ENCODE peak calls at places on chromosomes 11 and 22, in eight cellular contexts. One of them, this sample, is unnamed.

GRCh38 chr11:12725863-12726666 is 51.8 kb downstream of the TEAD1 start:
- DNase-seq in nephron progenitor cell: no peak
- DNase-seq in RWPE1: no peak
- DNase-seq in NCI-H2081: no peak
- DNase-seq in C1 segment of cervical spinal cord: no peak
- DNase-seq in Calu3: no peak
- DNase-seq in skeletal muscle cell: no peak
- DNase-seq in HEK293T: no peak
- DNase-seq in this sample: no peak

GRCh38 chr11:17906436-17906835 is 106.4 kb downstream of the SERGEF start:
- DNase-seq in nephron progenitor cell: peak
- DNase-seq in RWPE1: no peak
- DNase-seq in NCI-H2081: peak
- DNase-seq in C1 segment of cervical spinal cord: no peak
- DNase-seq in Calu3: peak
- DNase-seq in skeletal muscle cell: no peak
- DNase-seq in HEK293T: peak
- DNase-seq in this sample: peak

GRCh38 chr11:77188323-77188911 is 60.4 kb downstream of the MYO7A start:
- DNase-seq in nephron progenitor cell: peak
- DNase-seq in RWPE1: peak
- DNase-seq in NCI-H2081: peak
- DNase-seq in C1 segment of cervical spinal cord: peak
- DNase-seq in Calu3: peak
- DNase-seq in skeletal muscle cell: no peak
- DNase-seq in HEK293T: peak
- DNase-seq in this sample: peak

GRCh38 chr11:77672276-77672675 is 34.7 kb upstream of the CLNS1A start:
- DNase-seq in nephron progenitor cell: no peak
- DNase-seq in RWPE1: no peak
- DNase-seq in NCI-H2081: no peak
- DNase-seq in C1 segment of cervical spinal cord: no peak
- DNase-seq in Calu3: no peak
- DNase-seq in skeletal muscle cell: peak
- DNase-seq in HEK293T: no peak
- DNase-seq in this sample: no peak

GRCh38 chr22:19607198-19608113 is 83.2 kb upstream of the CLDN5 start:
- DNase-seq in nephron progenitor cell: no peak
- DNase-seq in RWPE1: peak
- DNase-seq in NCI-H2081: peak
- DNase-seq in C1 segment of cervical spinal cord: no peak
- DNase-seq in Calu3: no peak
- DNase-seq in skeletal muscle cell: no peak
- DNase-seq in HEK293T: no peak
- DNase-seq in this sample: peak

GRCh38 chr11:70415176-70415575 is 16.8 kb downstream of the CTTN start:
- DNase-seq in nephron progenitor cell: no peak
- DNase-seq in RWPE1: no peak
- DNase-seq in NCI-H2081: no peak
- DNase-seq in C1 segment of cervical spinal cord: no peak
- DNase-seq in Calu3: no peak
- DNase-seq in skeletal muscle cell: no peak
- DNase-seq in HEK293T: no peak
- DNase-seq in this sample: no peak

GRCh38 chr11:61616443-61616842 is 35.6 kb upstream of the SYT7 start:
- DNase-seq in nephron progenitor cell: no peak
- DNase-seq in RWPE1: peak
- DNase-seq in NCI-H2081: no peak
- DNase-seq in C1 segment of cervical spinal cord: no peak
- DNase-seq in Calu3: no peak
- DNase-seq in skeletal muscle cell: no peak
- DNase-seq in HEK293T: no peak
- DNase-seq in this sample: no peak

GRCh38 chr11:2122907-2123627 is 16.1 kb downstream of the IGF2 start:
- DNase-seq in nephron progenitor cell: no peak
- DNase-seq in RWPE1: no peak
- DNase-seq in NCI-H2081: no peak
- DNase-seq in C1 segment of cervical spinal cord: no peak
- DNase-seq in Calu3: no peak
- DNase-seq in skeletal muscle cell: no peak
- DNase-seq in HEK293T: no peak
- DNase-seq in this sample: no peak

GRCh38 chr11:126082251-126083109 is 19.8 kb upstream of the CDON start:
- DNase-seq in nephron progenitor cell: no peak
- DNase-seq in RWPE1: no peak
- DNase-seq in NCI-H2081: peak
- DNase-seq in C1 segment of cervical spinal cord: no peak
- DNase-seq in Calu3: no peak
- DNase-seq in skeletal muscle cell: no peak
- DNase-seq in HEK293T: no peak
- DNase-seq in this sample: peak

GRCh38 chr11:104623518-104623917 is 274.7 kb downstream of the CASP12 start:
- DNase-seq in nephron progenitor cell: no peak
- DNase-seq in RWPE1: peak
- DNase-seq in NCI-H2081: no peak
- DNase-seq in C1 segment of cervical spinal cord: no peak
- DNase-seq in Calu3: no peak
- DNase-seq in skeletal muscle cell: peak
- DNase-seq in HEK293T: no peak
- DNase-seq in this sample: no peak

GRCh38 chr11:14189874-14190273 is 169.1 kb downstream of the RRAS2 start:
- DNase-seq in nephron progenitor cell: no peak
- DNase-seq in RWPE1: no peak
- DNase-seq in NCI-H2081: no peak
- DNase-seq in C1 segment of cervical spinal cord: no peak
- DNase-seq in Calu3: no peak
- DNase-seq in skeletal muscle cell: no peak
- DNase-seq in HEK293T: no peak
- DNase-seq in this sample: no peak

GRCh38 chr11:117934526-117935307 is 5.5 kb upstream of the TMPRSS13 start:
- DNase-seq in nephron progenitor cell: no peak
- DNase-seq in RWPE1: no peak
- DNase-seq in NCI-H2081: no peak
- DNase-seq in C1 segment of cervical spinal cord: no peak
- DNase-seq in Calu3: no peak
- DNase-seq in skeletal muscle cell: no peak
- DNase-seq in HEK293T: no peak
- DNase-seq in this sample: no peak

GRCh38 chr22:30289126-30289979 is at the start of gene CASTOR1:
- DNase-seq in nephron progenitor cell: peak
- DNase-seq in RWPE1: peak
- DNase-seq in NCI-H2081: peak
- DNase-seq in C1 segment of cervical spinal cord: peak
- DNase-seq in Calu3: peak
- DNase-seq in skeletal muscle cell: peak
- DNase-seq in HEK293T: peak
- DNase-seq in this sample: peak

GRCh38 chr11:113059548-113059947 is 98.3 kb downstream of the NCAM1 start:
- DNase-seq in nephron progenitor cell: no peak
- DNase-seq in RWPE1: no peak
- DNase-seq in NCI-H2081: no peak
- DNase-seq in C1 segment of cervical spinal cord: no peak
- DNase-seq in Calu3: no peak
- DNase-seq in skeletal muscle cell: no peak
- DNase-seq in HEK293T: no peak
- DNase-seq in this sample: no peak

GRCh38 chr11:35814720-35815305 is 129.0 kb upstream of the LDLRAD3 start:
- DNase-seq in nephron progenitor cell: no peak
- DNase-seq in RWPE1: no peak
- DNase-seq in NCI-H2081: no peak
- DNase-seq in C1 segment of cervical spinal cord: no peak
- DNase-seq in Calu3: no peak
- DNase-seq in skeletal muscle cell: no peak
- DNase-seq in HEK293T: no peak
- DNase-seq in this sample: no peak

GRCh38 chr22:48685767-48686166 is 1141.9 kb downstream of the BRD1 start:
- DNase-seq in nephron progenitor cell: no peak
- DNase-seq in RWPE1: no peak
- DNase-seq in NCI-H2081: no peak
- DNase-seq in C1 segment of cervical spinal cord: no peak
- DNase-seq in Calu3: no peak
- DNase-seq in skeletal muscle cell: no peak
- DNase-seq in HEK293T: no peak
- DNase-seq in this sample: no peak

GRCh38 chr22:37137131-37137530 is 12.6 kb downstream of the IL2RB start:
- DNase-seq in nephron progenitor cell: no peak
- DNase-seq in RWPE1: no peak
- DNase-seq in NCI-H2081: no peak
- DNase-seq in C1 segment of cervical spinal cord: no peak
- DNase-seq in Calu3: no peak
- DNase-seq in skeletal muscle cell: no peak
- DNase-seq in HEK293T: no peak
- DNase-seq in this sample: no peak

GRCh38 chr11:64874308-64874707 is 4.1 kb downstream of the EHD1 start:
- DNase-seq in nephron progenitor cell: no peak
- DNase-seq in RWPE1: no peak
- DNase-seq in NCI-H2081: no peak
- DNase-seq in C1 segment of cervical spinal cord: peak
- DNase-seq in Calu3: no peak
- DNase-seq in skeletal muscle cell: no peak
- DNase-seq in HEK293T: no peak
- DNase-seq in this sample: no peak

GRCh38 chr11:63682045-63682915 is 980 bp downstream of the RTN3 start:
- DNase-seq in nephron progenitor cell: peak
- DNase-seq in RWPE1: peak
- DNase-seq in NCI-H2081: peak
- DNase-seq in C1 segment of cervical spinal cord: peak
- DNase-seq in Calu3: peak
- DNase-seq in skeletal muscle cell: no peak
- DNase-seq in HEK293T: peak
- DNase-seq in this sample: no peak

GRCh38 chr11:68215087-68215445 is 2.0 kb upstream of the KMT5B start:
- DNase-seq in nephron progenitor cell: no peak
- DNase-seq in RWPE1: no peak
- DNase-seq in NCI-H2081: no peak
- DNase-seq in C1 segment of cervical spinal cord: no peak
- DNase-seq in Calu3: no peak
- DNase-seq in skeletal muscle cell: no peak
- DNase-seq in HEK293T: no peak
- DNase-seq in this sample: no peak

GRCh38 chr11:67468509-67468834 is 579 bp downstream of the TMEM134 start:
- DNase-seq in nephron progenitor cell: no peak
- DNase-seq in RWPE1: no peak
- DNase-seq in NCI-H2081: no peak
- DNase-seq in C1 segment of cervical spinal cord: no peak
- DNase-seq in Calu3: no peak
- DNase-seq in skeletal muscle cell: no peak
- DNase-seq in HEK293T: no peak
- DNase-seq in this sample: no peak

GRCh38 chr11:8318536-8318935 is 54.9 kb upstream of the LMO1 start:
- DNase-seq in nephron progenitor cell: peak
- DNase-seq in RWPE1: no peak
- DNase-seq in NCI-H2081: no peak
- DNase-seq in C1 segment of cervical spinal cord: no peak
- DNase-seq in Calu3: peak
- DNase-seq in skeletal muscle cell: no peak
- DNase-seq in HEK293T: peak
- DNase-seq in this sample: peak

GRCh38 chr11:128784059-128784804 is 82.9 kb downstream of the KCNJ1 start:
- DNase-seq in nephron progenitor cell: no peak
- DNase-seq in RWPE1: no peak
- DNase-seq in NCI-H2081: no peak
- DNase-seq in C1 segment of cervical spinal cord: no peak
- DNase-seq in Calu3: no peak
- DNase-seq in skeletal muscle cell: no peak
- DNase-seq in HEK293T: no peak
- DNase-seq in this sample: peak

GRCh38 chr11:131951146-131951545 is 580.7 kb downstream of the NTM start:
- DNase-seq in nephron progenitor cell: no peak
- DNase-seq in RWPE1: no peak
- DNase-seq in NCI-H2081: no peak
- DNase-seq in C1 segment of cervical spinal cord: no peak
- DNase-seq in Calu3: no peak
- DNase-seq in skeletal muscle cell: no peak
- DNase-seq in HEK293T: no peak
- DNase-seq in this sample: no peak

GRCh38 chr11:20089796-20090653 is 70.2 kb downstream of the DBX1 start:
- DNase-seq in nephron progenitor cell: no peak
- DNase-seq in RWPE1: no peak
- DNase-seq in NCI-H2081: peak
- DNase-seq in C1 segment of cervical spinal cord: no peak
- DNase-seq in Calu3: no peak
- DNase-seq in skeletal muscle cell: no peak
- DNase-seq in HEK293T: no peak
- DNase-seq in this sample: no peak

GRCh38 chr11:2796091-2796490 is 89.5 kb downstream of the CDKN1C start:
- DNase-seq in nephron progenitor cell: no peak
- DNase-seq in RWPE1: no peak
- DNase-seq in NCI-H2081: no peak
- DNase-seq in C1 segment of cervical spinal cord: no peak
- DNase-seq in Calu3: no peak
- DNase-seq in skeletal muscle cell: no peak
- DNase-seq in HEK293T: no peak
- DNase-seq in this sample: peak

GRCh38 chr22:26800858-26801257 is 143.5 kb downstream of the MIAT start:
- DNase-seq in nephron progenitor cell: peak
- DNase-seq in RWPE1: no peak
- DNase-seq in NCI-H2081: no peak
- DNase-seq in C1 segment of cervical spinal cord: no peak
- DNase-seq in Calu3: peak
- DNase-seq in skeletal muscle cell: peak
- DNase-seq in HEK293T: no peak
- DNase-seq in this sample: peak

GRCh38 chr11:119573858-119574257 is 150.9 kb upstream of the THY1 start:
- DNase-seq in nephron progenitor cell: no peak
- DNase-seq in RWPE1: no peak
- DNase-seq in NCI-H2081: no peak
- DNase-seq in C1 segment of cervical spinal cord: no peak
- DNase-seq in Calu3: no peak
- DNase-seq in skeletal muscle cell: no peak
- DNase-seq in HEK293T: no peak
- DNase-seq in this sample: no peak

GRCh38 chr11:114440121-114440860 is 1.0 kb downstream of the REXO2 start:
- DNase-seq in nephron progenitor cell: no peak
- DNase-seq in RWPE1: no peak
- DNase-seq in NCI-H2081: no peak
- DNase-seq in C1 segment of cervical spinal cord: no peak
- DNase-seq in Calu3: no peak
- DNase-seq in skeletal muscle cell: no peak
- DNase-seq in HEK293T: peak
- DNase-seq in this sample: no peak

GRCh38 chr11:96021901-96022650 is 98.2 kb upstream of the MTMR2 start:
- DNase-seq in nephron progenitor cell: no peak
- DNase-seq in RWPE1: no peak
- DNase-seq in NCI-H2081: no peak
- DNase-seq in C1 segment of cervical spinal cord: no peak
- DNase-seq in Calu3: no peak
- DNase-seq in skeletal muscle cell: no peak
- DNase-seq in HEK293T: no peak
- DNase-seq in this sample: no peak